ENCODE peak calls at places on chromosomes 2 and 18, in six cellular contexts. V is natural killer cell, Q is GM12865, A is HFFc6, J is NB4, O is endothelial cell of umbilical vein. F is an unnamed sample.

GRCh38 chr2:85888020-85888744 is 608 bp downstream of the ST3GAL5 start:
- DNase-seq in V (peak), Q (peak), A (no peak), J (peak), O (peak), F (peak)

GRCh38 chr2:220783651-220784050 is 788.5 kb downstream of the EPHA4 start:
- DNase-seq in V (no peak), Q (no peak), A (no peak), J (no peak), O (no peak), F (no peak)

GRCh38 chr18:3526421-3527354 is 76.7 kb downstream of the TGIF1 start:
- DNase-seq in V (no peak), Q (peak), A (no peak), J (peak), O (no peak), F (peak)

GRCh38 chr2:31263636-31264190 is 29.8 kb downstream of the EHD3 start:
- DNase-seq in V (no peak), Q (no peak), A (no peak), J (no peak), O (no peak), F (no peak)

GRCh38 chr2:74915743-74916142 is 42.7 kb upstream of the POLE4 start:
- DNase-seq in V (peak), Q (peak), A (peak), J (peak), O (no peak), F (no peak)

GRCh38 chr18:48939368-48940097 is 11.2 kb downstream of the SMAD7 start:
- DNase-seq in V (no peak), Q (no peak), A (no peak), J (no peak), O (peak), F (no peak)

GRCh38 chr2:24077535-24077877 is 1.4 kb upstream of the SF3B6 start:
- DNase-seq in V (no peak), Q (no peak), A (no peak), J (no peak), O (no peak), F (no peak)

GRCh38 chr2:4976407-4976806 is 715.8 kb upstream of the SOX11 start:
- DNase-seq in V (no peak), Q (no peak), A (no peak), J (no peak), O (no peak), F (no peak)

GRCh38 chr2:236892721-236893120 is 193.0 kb upstream of the COPS8 start:
- DNase-seq in V (no peak), Q (no peak), A (no peak), J (no peak), O (no peak), F (no peak)

GRCh38 chr2:4091013-4091412 is 387.6 kb downstream of the DCDC2C start:
- DNase-seq in V (no peak), Q (no peak), A (no peak), J (no peak), O (no peak), F (no peak)

GRCh38 chr2:216202602-216203250 is 93.6 kb downstream of the XRCC5 start:
- DNase-seq in V (no peak), Q (no peak), A (no peak), J (no peak), O (no peak), F (no peak)

GRCh38 chr2:236949089-236949935 is 136.4 kb upstream of the COPS8 start:
- DNase-seq in V (no peak), Q (no peak), A (no peak), J (no peak), O (no peak), F (no peak)

GRCh38 chr2:240615830-240616547 is 9.3 kb upstream of the GPR35 start:
- DNase-seq in V (no peak), Q (no peak), A (no peak), J (no peak), O (no peak), F (no peak)

GRCh38 chr2:234175649-234176048 is 125.1 kb downstream of the SPP2 start:
- DNase-seq in V (no peak), Q (no peak), A (no peak), J (no peak), O (no peak), F (no peak)

GRCh38 chr2:86704482-86704971 is 15.6 kb upstream of the RMND5A start:
- DNase-seq in V (no peak), Q (no peak), A (peak), J (no peak), O (peak), F (no peak)

GRCh38 chr2:19559596-19560240 is 201.3 kb upstream of the OSR1 start:
- DNase-seq in V (no peak), Q (no peak), A (no peak), J (no peak), O (no peak), F (no peak)

GRCh38 chr2:41847744-41848441 is 199.9 kb upstream of the PKDCC start:
- DNase-seq in V (no peak), Q (no peak), A (no peak), J (no peak), O (no peak), F (no peak)

GRCh38 chr2:208062113-208062512 is 36.8 kb upstream of the PLEKHM3 start:
- DNase-seq in V (no peak), Q (peak), A (peak), J (peak), O (peak), F (no peak)

GRCh38 chr2:218782529-218782845 is 540 bp downstream of the CYP27A1 start:
- DNase-seq in V (no peak), Q (no peak), A (no peak), J (no peak), O (no peak), F (no peak)

GRCh38 chr2:133521146-133521745 is 47.0 kb downstream of the NCKAP5 start:
- DNase-seq in V (no peak), Q (no peak), A (no peak), J (no peak), O (no peak), F (no peak)

GRCh38 chr18:13868501-13869271 is 44.7 kb downstream of the MC5R start:
- DNase-seq in V (no peak), Q (no peak), A (no peak), J (no peak), O (no peak), F (no peak)

GRCh38 chr2:136207030-136207623 is 89.2 kb upstream of the CXCR4 start:
- DNase-seq in V (no peak), Q (peak), A (no peak), J (peak), O (no peak), F (peak)

GRCh38 chr2:226256237-226256636 is 543.4 kb downstream of the IRS1 start:
- DNase-seq in V (no peak), Q (no peak), A (peak), J (peak), O (no peak), F (no peak)

GRCh38 chr2:10170256-10170655 is 47.7 kb downstream of the RRM2 start:
- DNase-seq in V (no peak), Q (no peak), A (peak), J (no peak), O (peak), F (no peak)

GRCh38 chr2:18455256-18455862 is 105.1 kb downstream of the RDH14 start:
- DNase-seq in V (no peak), Q (no peak), A (peak), J (no peak), O (no peak), F (no peak)
- TF ChIP-seq CTCF in V (no peak), Q (no peak), A (peak), J (no peak), O (no peak), F (no peak)

DNA sequence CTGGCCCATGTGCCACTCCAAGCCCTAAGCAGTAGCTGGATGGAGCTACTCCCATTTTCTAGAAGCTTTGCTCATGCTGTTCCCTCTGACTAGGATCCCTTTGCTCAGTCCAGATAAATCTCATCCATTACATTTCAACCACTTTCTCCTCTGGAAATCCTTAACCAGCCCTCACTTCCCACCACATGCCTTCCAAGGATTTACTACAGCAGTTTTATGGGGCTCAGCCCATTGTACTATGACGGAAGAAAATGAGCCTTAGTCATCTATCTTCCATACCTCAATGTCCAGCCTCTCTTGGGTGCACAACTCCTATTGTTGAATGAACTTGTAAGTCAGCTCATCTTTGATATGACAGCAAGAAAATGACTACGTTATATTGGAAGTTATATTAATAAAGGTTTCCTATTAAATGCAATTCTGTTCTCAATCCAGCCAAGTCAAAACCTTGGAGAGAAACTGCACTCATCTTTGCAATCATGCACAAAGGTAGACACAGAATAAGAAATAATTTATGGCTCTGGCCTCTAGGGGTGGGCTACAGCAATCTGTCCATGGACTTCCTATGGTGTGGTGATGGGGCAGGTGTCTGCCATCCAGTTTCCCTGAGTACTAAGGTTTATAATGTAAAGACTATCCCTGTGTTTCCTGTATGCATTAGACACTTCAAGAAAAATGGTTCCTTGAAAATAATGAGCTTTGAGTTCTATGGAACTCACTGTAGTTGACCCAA is 3.4 kb downstream of the B4GALT6 start:
- DNase-seq in V (no peak), Q (peak), A (no peak), J (peak), O (peak), F (peak)
- TF ChIP-seq CTCF in V (peak), Q (peak), A (no peak), J (peak), O (peak), F (peak)

GRCh38 chr2:142140434-142140845 is 9.6 kb upstream of the LRP1B start:
- DNase-seq in V (no peak), Q (peak), A (peak), J (peak), O (peak), F (no peak)
- TF ChIP-seq CTCF in V (no peak), Q (peak), A (peak), J (peak), O (peak), F (peak)

GRCh38 chr18:23095463-23095862 is 39.8 kb upstream of the CABLES1 start:
- DNase-seq in V (no peak), Q (no peak), A (no peak), J (no peak), O (no peak), F (no peak)
- TF ChIP-seq CTCF in V (no peak), Q (peak), A (peak), J (no peak), O (no peak), F (no peak)

F was measured in GM10248.